ENCODE peak calls at places on chromosomes 11 and 22, in seven cellular contexts. M, V, H, P, F, X and O are unnamed samples.

GRCh38 chr22:17890892-17891291 is 116.6 kb upstream of the BID start:
- DNase-seq in M (no peak), V (no peak), H (no peak), P (peak; percentile 35), F (no peak), X (no peak), O (no peak)

GRCh38 chr11:13000721-13001120 is 8.4 kb upstream of the RASSF10 start:
- DNase-seq in M (no peak), V (no peak), H (no peak), P (no peak), F (no peak), X (no peak), O (no peak)

GRCh38 chr11:91470656-91471055 is 754.0 kb upstream of the FAT3 start:
- DNase-seq in M (no peak), V (no peak), H (no peak), P (no peak), F (no peak), X (no peak), O (no peak)

GRCh38 chr11:126257764-126258163 is 10.9 kb downstream of the SRPRA start:
- DNase-seq in M (no peak), V (no peak), H (no peak), P (peak; percentile 44), F (peak; percentile 73), X (peak; percentile 57), O (peak; percentile 22)

GRCh38 chr22:41641854-41642253 is 20.8 kb downstream of the XRCC6 start:
- DNase-seq in M (no peak), V (no peak), H (no peak), P (no peak), F (no peak), X (no peak), O (no peak)

GRCh38 chr11:44348114-44348513 is 38.2 kb upstream of the ALX4 start:
- DNase-seq in M (no peak), V (no peak), H (no peak), P (no peak), F (no peak), X (no peak), O (no peak)

GRCh38 chr11:95863486-95864140 is 60.3 kb downstream of the MTMR2 start:
- DNase-seq in M (no peak), V (no peak), H (no peak), P (peak; percentile 74), F (peak; percentile 79), X (peak; percentile 62), O (peak; percentile 25)

GRCh38 chr11:8309862-8310261 is 46.2 kb upstream of the LMO1 start:
- DNase-seq in M (no peak), V (no peak), H (no peak), P (no peak), F (no peak), X (no peak), O (no peak)

GRCh38 chr11:78657968-78658839 is 83.5 kb upstream of the NARS2 start:
- DNase-seq in M (no peak), V (no peak), H (no peak), P (no peak), F (no peak), X (no peak), O (no peak)

GRCh38 chr11:73382183-73382582 is 6.0 kb downstream of the RELT start:
- DNase-seq in M (no peak), V (no peak), H (no peak), P (no peak), F (no peak), X (no peak), O (no peak)

GRCh38 chr11:73380897-73381410 is 4.8 kb downstream of the RELT start:
- DNase-seq in M (no peak), V (no peak), H (no peak), P (no peak), F (no peak), X (no peak), O (no peak)

GRCh38 chr11:73381589-73381988 is 5.4 kb downstream of the RELT start:
- DNase-seq in M (no peak), V (no peak), H (no peak), P (no peak), F (no peak), X (no peak), O (no peak)

GRCh38 chr11:73379189-73379880 is 3.1 kb downstream of the RELT start:
- DNase-seq in M (no peak), V (no peak), H (no peak), P (no peak), F (no peak), X (no peak), O (no peak)

GRCh38 chr11:73380321-73380720 is 4.1 kb downstream of the RELT start:
- DNase-seq in M (no peak), V (no peak), H (no peak), P (no peak), F (no peak), X (no peak), O (no peak)
- H3K4me3 ChIP-seq in M (no peak overlapping the region), V (no peak overlapping the region), H (no peak overlapping the region), P (no peak overlapping the region), F (no peak overlapping the region), X (no peak overlapping the region), O (no peak overlapping the region)

GRCh38 chr11:69051381-69052342 is 2.9 kb downstream of the TPCN2 start:
- DNase-seq in M (no peak), V (no peak), H (no peak), P (no peak), F (no peak), X (no peak), O (no peak)
- H3K4me3 ChIP-seq in M (no peak overlapping the region), V (no peak overlapping the region), H (no peak overlapping the region), P (no peak overlapping the region), F (no peak overlapping the region), X (no peak overlapping the region), O (no peak overlapping the region)

GRCh38 chr11:76148941-76149613 is 57.2 kb downstream of the WNT11 start:
- DNase-seq in M (no peak), V (no peak), H (no peak), P (no peak), F (no peak), X (no peak), O (no peak)
- H3K4me3 ChIP-seq in M (no peak overlapping the region), V (no peak overlapping the region), H (no peak overlapping the region), P (no peak overlapping the region), F (no peak overlapping the region), X (no peak overlapping the region), O (no peak overlapping the region)

GRCh38 chr11:68116892-68117435 is 4.2 kb downstream of the CHKA start:
- DNase-seq in M (no peak), V (no peak), H (no peak), P (no peak), F (no peak), X (no peak), O (no peak)
- H3K4me3 ChIP-seq in M (no peak overlapping the region), V (no peak overlapping the region), H (no peak overlapping the region), P (no peak overlapping the region), F (no peak overlapping the region), X (no peak overlapping the region), O (no peak overlapping the region)

GRCh38 chr11:102138677-102139076 is 28.4 kb downstream of the YAP1 start:
- DNase-seq in M (no peak), V (no peak), H (no peak), P (peak; percentile 89), F (peak; percentile 63), X (peak; percentile 63), O (peak; percentile 82)
- H3K4me3 ChIP-seq in M (no peak overlapping the region), V (no peak overlapping the region), H (no peak overlapping the region), P (no peak overlapping the region), F (peak overlapping the region; percentile 38), X (no peak overlapping the region), O (no peak overlapping the region)

DNA sequence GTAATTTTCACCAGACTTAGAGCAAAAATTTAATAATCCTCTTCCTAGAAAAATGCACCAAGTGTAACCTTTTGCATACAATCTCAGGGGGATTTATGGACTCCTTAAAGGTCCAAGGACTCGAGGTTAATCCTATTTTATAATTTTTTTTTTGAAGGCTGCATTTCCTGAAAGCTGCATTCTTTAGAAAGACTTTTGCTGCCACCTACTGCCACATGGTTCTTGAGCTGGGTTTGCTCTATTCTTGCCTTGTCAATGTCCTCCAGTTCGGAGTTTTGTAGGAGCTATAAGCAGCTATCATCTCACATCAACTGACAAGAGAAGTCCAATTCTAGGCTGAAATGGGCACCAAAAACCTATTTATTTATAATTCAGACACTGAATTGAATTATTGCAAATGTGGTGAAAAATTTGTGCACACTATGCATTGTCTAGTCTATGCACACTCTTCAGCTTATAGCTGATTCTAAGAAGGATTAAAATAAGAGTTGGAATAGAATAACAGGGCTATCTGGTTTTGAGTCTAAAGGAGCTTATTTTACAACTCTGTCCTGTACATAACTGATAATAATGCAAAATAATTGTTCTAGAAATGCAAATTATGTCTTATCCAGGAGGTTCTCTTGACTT is 31.3 kb downstream of the TRAF6 start:
- DNase-seq in M (no peak), V (no peak), H (no peak), P (peak; percentile 63), F (peak; percentile 84), X (peak; percentile 76), O (no peak)
- H3K4me3 ChIP-seq in M (no peak overlapping the region), V (no peak overlapping the region), H (no peak overlapping the region), P (no peak overlapping the region), F (no peak overlapping the region), X (no peak overlapping the region), O (no peak overlapping the region)